ENCODE peak calls at places on chromosome 6, in five cellular contexts. C is astrocyte; J is body of pancreas; P is iPS DF 6.9; Z is naive thymus-derived CD4-positive, alpha-beta T cell. F is an unnamed sample. For H3K9me3 and H3K4me1, the result is how much of the 10 kb centered on the place peaks cover.

GRCh38 chr6:40369028-40369427 is 218.1 kb downstream of the LRFN2 start:
- DNase-seq in C (no peak), J (no peak), P (no peak), Z (no peak), F (no peak)

GRCh38 chr6:150320450-150320849 is 48.4 kb upstream of the IYD start:
- DNase-seq in C (peak), J (peak), P (no peak), Z (no peak), F (no peak)

GRCh38 chr6:166597711-166598440 is 11.4 kb upstream of the RAMACL start:
- DNase-seq in C (no peak), J (no peak), P (no peak), Z (no peak), F (no peak)

GRCh38 chr6:170089937-170090335 is 200.9 kb downstream of the DLL1 start:
- DNase-seq in C (no peak), J (peak), P (no peak), Z (no peak), F (no peak)

GRCh38 chr6:24859608-24860007 is 60.9 kb upstream of the ARMH2 start:
- DNase-seq in C (no peak), J (no peak), P (no peak), Z (no peak), F (no peak)

GRCh38 chr6:146944809-146945208 is 259.4 kb upstream of the STXBP5 start:
- DNase-seq in C (no peak), J (no peak), P (no peak), Z (no peak), F (no peak)

GRCh38 chr6:56727097-56727845 is 84.6 kb upstream of the DST start:
- DNase-seq in C (peak), J (no peak), P (no peak), Z (no peak), F (peak)

GRCh38 chr6:155377061-155377460 is 62.8 kb upstream of the TFB1M start:
- DNase-seq in C (peak), J (no peak), P (no peak), Z (no peak), F (peak)

GRCh38 chr6:33983109-33983475 is 162.8 kb downstream of the GRM4 start:
- DNase-seq in C (no peak), J (peak), P (no peak), Z (peak), F (peak)

GRCh38 chr6:80304014-80304413 is 197.5 kb downstream of the BCKDHB start:
- DNase-seq in C (peak), J (no peak), P (no peak), Z (no peak), F (no peak)

GRCh38 chr6:37618916-37619605 is 78.6 kb downstream of the MDGA1 start:
- DNase-seq in C (no peak), J (no peak), P (no peak), Z (no peak), F (no peak)

GRCh38 chr6:135675862-135676261 is 175.6 kb upstream of the PDE7B start:
- DNase-seq in C (no peak), J (peak), P (peak), Z (no peak), F (no peak)

GRCh38 chr6:36769676-36770499 is 69.4 kb downstream of the CPNE5 start:
- DNase-seq in C (peak), J (no peak), P (no peak), Z (no peak), F (peak)

GRCh38 chr6:44131880-44132279 is 4.5 kb downstream of the TMEM63B start:
- DNase-seq in C (no peak), J (no peak), P (no peak), Z (no peak), F (no peak)

GRCh38 chr6:119322715-119323350 is 26.7 kb downstream of the MAN1A1 start:
- DNase-seq in C (no peak), J (no peak), P (no peak), Z (no peak), F (no peak)

GRCh38 chr6:81049425-81050042 is 702.9 kb downstream of the TENT5A start:
- DNase-seq in C (peak), J (no peak), P (no peak), Z (no peak), F (no peak)

GRCh38 chr6:134921980-134922313 is 28.0 kb downstream of the ALDH8A1 start:
- DNase-seq in C (peak), J (no peak), P (no peak), Z (no peak), F (no peak)

GRCh38 chr6:116376149-116376548 is 5.4 kb downstream of the DSE start:
- DNase-seq in C (no peak), J (no peak), P (no peak), Z (no peak), F (no peak)

GRCh38 chr6:32152414-32153251 is 894 bp upstream of the PRRT1 start:
- DNase-seq in C (peak), J (no peak), P (no peak), Z (no peak), F (no peak)

GRCh38 chr6:28988536-28989415 is 16.3 kb downstream of the ZNF311 start:
- DNase-seq in C (peak), J (peak), P (no peak), Z (peak), F (no peak)

GRCh38 chr6:157291356-157291755 is 32.0 kb downstream of the TMEM242 start:
- DNase-seq in C (no peak), J (no peak), P (no peak), Z (no peak), F (no peak)

GRCh38 chr6:41698350-41698781 is 37.0 kb downstream of the TFEB start:
- DNase-seq in C (peak), J (no peak), P (no peak), Z (no peak), F (peak)

GRCh38 chr6:106642476-106642875 is 13.1 kb downstream of the QRSL1 start:
- DNase-seq in C (no peak), J (no peak), P (no peak), Z (no peak), F (no peak)

GRCh38 chr6:101803146-101803545 is 409.6 kb downstream of the GRIK2 start:
- DNase-seq in C (peak), J (no peak), P (no peak), Z (no peak), F (no peak)

GRCh38 chr6:38153076-38153475 is 333.5 kb downstream of the ZFAND3 start:
- DNase-seq in C (no peak), J (peak), P (no peak), Z (no peak), F (no peak)

GRCh38 chr6:157240059-157240959 is 83.0 kb downstream of the TMEM242 start:
- DNase-seq in C (peak), J (peak), P (no peak), Z (no peak), F (no peak)

GRCh38 chr6:163965426-163966348 is 551.2 kb downstream of the QKI start:
- DNase-seq in C (peak), J (peak), P (no peak), Z (no peak), F (no peak)

GRCh38 chr6:41278699-41279405 is 7.6 kb downstream of the TREM1 start:
- DNase-seq in C (peak), J (peak), P (peak), Z (no peak), F (peak)

GRCh38 chr6:155782739-155783459 is 327.3 kb upstream of the NOX3 start:
- DNase-seq in C (peak), J (no peak), P (no peak), Z (no peak), F (no peak)

GRCh38 chr6:13012977-13013680 is 296.6 kb downstream of the PHACTR1 start:
- DNase-seq in C (no peak), J (peak), P (peak), Z (no peak), F (no peak)

GRCh38 chr6:164021589-164022290 is 607.2 kb downstream of the QKI start:
- DNase-seq in C (no peak), J (no peak), P (no peak), Z (no peak), F (no peak)

GRCh38 chr6:56899311-56899710 is 55.6 kb upstream of the BEND6 start:
- DNase-seq in C (peak), J (no peak), P (no peak), Z (no peak), F (peak)

DNA sequence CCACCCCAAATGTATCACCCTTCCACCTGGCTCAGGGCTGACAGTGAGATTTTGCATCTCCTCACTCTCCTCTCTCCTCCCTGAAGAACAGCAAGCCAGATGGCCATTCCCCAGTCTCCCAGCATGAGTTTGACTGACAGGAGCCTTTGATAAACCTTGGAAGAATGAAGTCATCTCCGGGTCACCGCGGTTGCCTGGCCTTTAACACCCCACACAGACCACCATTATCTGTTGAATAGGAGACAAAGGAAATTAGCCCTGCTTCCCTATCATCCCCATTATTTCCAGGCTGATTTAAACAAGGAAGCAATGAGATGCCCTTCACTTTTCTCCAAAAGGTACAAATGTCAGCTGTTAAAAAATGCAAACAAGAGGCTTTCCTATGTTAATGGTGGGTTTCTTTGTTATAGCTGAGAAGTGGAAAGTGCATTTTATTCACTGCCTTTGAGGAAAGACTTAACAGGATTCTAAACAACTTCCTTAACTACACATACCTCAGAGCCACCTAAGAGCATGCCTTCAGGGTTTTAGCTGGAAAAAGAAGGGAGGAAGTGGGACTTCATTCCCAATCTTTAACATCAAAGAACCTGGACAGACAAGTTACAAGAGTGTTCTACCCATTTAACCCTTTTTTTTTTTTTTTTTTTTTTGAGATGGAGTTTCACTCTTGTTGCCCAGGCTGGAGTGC is 524.7 kb upstream of the ID4 start:
- DNase-seq in C (no peak), J (no peak), P (peak), Z (no peak), F (no peak)
- H3K9me3 ChIP-seq in C (under half), J (under half), P (under half), Z (under half), F (under half)

GRCh38 chr6:30571085-30572077 is at the start of gene ABCF1:
- DNase-seq in C (peak), J (peak), P (peak), Z (peak), F (peak)

GRCh38 chr6:30570263-30570662 is 979 bp upstream of the ABCF1 start:
- DNase-seq in C (no peak), J (no peak), P (no peak), Z (no peak), F (no peak)

GRCh38 chr6:30572078-30572605 is 900 bp downstream of the ABCF1 start:
- DNase-seq in C (no peak), J (no peak), P (no peak), Z (no peak), F (no peak)

GRCh38 chr6:30570760-30571084 is 520 bp upstream of the ABCF1 start:
- DNase-seq in C (no peak), J (peak), P (no peak), Z (no peak), F (no peak)

DNA sequence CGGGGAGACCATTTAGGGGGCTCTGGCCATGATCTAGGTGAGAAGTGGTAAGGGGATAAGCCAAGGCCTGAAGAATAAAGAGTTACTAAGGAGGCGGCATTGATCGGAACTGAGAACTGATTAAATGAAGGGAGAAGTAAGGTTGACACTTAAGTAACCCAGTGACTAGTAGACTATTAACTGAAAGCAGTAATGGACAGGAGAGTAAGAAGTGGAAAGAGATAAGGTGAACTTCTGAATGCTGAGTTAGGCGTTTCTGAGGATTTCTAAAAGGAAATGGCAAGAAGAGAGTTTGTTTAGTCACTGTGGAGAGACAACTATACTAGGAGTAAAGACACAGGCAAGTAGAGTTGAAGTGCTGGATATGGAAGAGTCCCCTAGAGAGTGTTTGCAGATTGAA is 1.9 kb downstream of the ABCF1 start:
- DNase-seq in C (no peak), J (no peak), P (no peak), Z (no peak), F (no peak)
- H3K4me1 ChIP-seq in C (under half), J (under half), P (under half), Z (under half), F (under half)

GRCh38 chr6:110468696-110469095 is 7.7 kb downstream of the SLC22A16 start:
- DNase-seq in C (no peak), J (no peak), P (no peak), Z (no peak), F (no peak)
- H3K9me3 ChIP-seq in C (under half), J (under half), P (under half), Z (under half), F (under half)

GRCh38 chr6:27669278-27669797 is 196.4 kb upstream of the ZNF184 start:
- DNase-seq in C (no peak), J (no peak), P (no peak), Z (no peak), F (no peak)
- H3K4me1 ChIP-seq in C (under half), J (under half), P (under half), Z (under half), F (under half)

GRCh38 chr6:23446394-23447001 is 679.5 kb upstream of the NRSN1 start:
- DNase-seq in C (peak), J (no peak), P (peak), Z (no peak), F (no peak)
- H3K9me3 ChIP-seq in C (under half), J (under half), P (under half), Z (under half), F (under half)

DNA sequence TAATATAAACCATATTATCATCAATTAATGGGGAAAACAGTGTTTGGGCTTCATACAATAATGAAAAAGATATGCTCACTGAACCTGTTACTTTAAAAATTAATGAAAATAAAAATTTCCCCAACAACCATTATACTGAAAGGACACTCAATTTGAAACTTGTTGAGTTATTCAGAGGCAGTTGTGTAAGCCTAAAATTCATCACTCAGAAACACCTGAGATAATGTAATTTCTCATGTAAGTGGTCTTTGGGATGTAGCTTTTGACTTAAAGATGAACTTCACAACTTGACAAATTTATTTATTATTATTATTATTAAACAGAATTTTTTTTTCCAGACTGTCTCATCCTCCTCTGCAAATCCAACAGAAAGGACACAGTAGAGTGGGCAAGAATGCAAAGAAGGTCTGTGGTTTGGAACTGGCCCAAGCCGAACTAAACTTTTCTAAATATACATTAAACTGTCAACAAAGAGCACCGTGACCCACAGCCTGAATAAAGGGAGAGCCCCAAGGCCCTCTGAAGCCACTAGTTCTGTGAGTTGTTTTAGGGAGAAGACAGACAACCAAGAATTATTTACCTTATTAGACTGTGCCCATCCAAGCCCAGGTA is 32.2 kb upstream of the HEY2 start:
- DNase-seq in C (no peak), J (no peak), P (no peak), Z (no peak), F (peak)
- H3K4me1 ChIP-seq in C (under half), J (under half), P (under half), Z (under half), F (under half)

DNA sequence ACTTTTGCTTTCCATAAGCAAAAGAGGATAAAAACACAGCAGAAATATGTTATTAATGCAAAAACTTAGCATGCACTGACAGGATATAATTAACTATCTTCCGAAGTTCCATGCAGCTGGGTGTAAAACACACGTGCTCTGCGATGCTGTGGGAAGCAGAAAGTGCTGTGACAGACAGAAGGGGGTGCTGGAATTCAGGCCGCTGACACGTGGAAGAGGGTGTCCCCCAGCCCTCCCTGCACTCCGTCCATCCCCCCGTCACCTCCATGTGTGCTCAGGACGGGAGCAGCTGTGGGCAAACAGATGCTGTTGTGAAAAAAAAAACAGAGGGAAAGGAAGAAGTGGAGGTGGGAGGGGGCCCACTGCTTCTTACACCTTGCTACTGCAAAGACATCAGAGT is 176.0 kb upstream of the AFDN start:
- DNase-seq in C (no peak), J (no peak), P (no peak), Z (no peak), F (no peak)
- H3K9me3 ChIP-seq in C (under half), J (under half), P (under half), Z (under half), F (under half)

DNA sequence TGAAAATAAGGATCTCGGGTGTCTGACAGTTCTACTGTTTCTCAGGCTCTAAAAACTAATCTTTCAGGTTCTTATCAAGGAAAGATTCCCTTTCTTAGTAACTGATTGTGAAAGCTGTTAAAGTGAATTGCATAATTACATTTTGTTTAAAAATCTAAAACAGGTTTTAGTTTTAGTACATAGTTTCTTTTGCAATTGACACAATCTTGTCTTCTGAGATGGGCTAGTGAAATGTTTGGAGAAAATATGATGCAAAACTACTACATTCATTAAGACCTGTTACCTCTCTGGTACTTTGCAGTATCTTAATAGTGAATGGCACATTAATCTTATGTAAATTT is 298.4 kb downstream of the UTRN start:
- DNase-seq in C (no peak), J (no peak), P (no peak), Z (no peak), F (no peak)
- H3K4me1 ChIP-seq in C (under half), J (under half), P (under half), Z (under half), F (under half)

F was measured in SJSA1.